ENCODE peak calls at places on chromosomes 16 and 17, in five cellular contexts. Y is neural progenitor cell, L is uterus, X is AG04450, J is body of pancreas. P is an unnamed sample. For H3K27me3, the result is how much of the 10 kb centered on the place peaks cover.

GRCh38 chr16:75267631-75268264 is 16.3 kb upstream of the BCAR1 start:
- DNase-seq in Y (no peak), L (no peak), X (no peak), J (peak), P (no peak)

GRCh38 chr16:8920676-8921625 is 38.8 kb downstream of the LITAFD start:
- DNase-seq in Y (no peak), L (no peak), X (no peak), J (no peak), P (no peak)

GRCh38 chr17:2102931-2103398 is 48.1 kb downstream of the HIC1 start:
- DNase-seq in Y (no peak), L (no peak), X (no peak), J (no peak), P (no peak)

GRCh38 chr17:77571562-77571981 is 386.9 kb upstream of the TNRC6C start:
- DNase-seq in Y (no peak), L (peak), X (no peak), J (no peak), P (peak)

GRCh38 chr17:8375738-8376259 is 705 bp downstream of the KRABD2 start:
- DNase-seq in Y (peak), L (no peak), X (no peak), J (no peak), P (no peak)

GRCh38 chr16:58336332-58337089 is 41.7 kb upstream of the PRSS54 start:
- DNase-seq in Y (peak), L (peak), X (peak), J (peak), P (peak)

GRCh38 chr17:19347323-19348080 is 15.0 kb downstream of the B9D1 start:
- DNase-seq in Y (no peak), L (peak), X (no peak), J (no peak), P (no peak)

GRCh38 chr17:16938496-16939270 is 33.2 kb downstream of the TNFRSF13B start:
- DNase-seq in Y (no peak), L (no peak), X (no peak), J (no peak), P (no peak)

GRCh38 chr17:3867606-3868005 is 21.6 kb upstream of the NCBP3 start:
- DNase-seq in Y (no peak), L (no peak), X (no peak), J (no peak), P (no peak)

GRCh38 chr16:72508196-72508595 is 336.2 kb upstream of the PMFBP1 start:
- DNase-seq in Y (no peak), L (no peak), X (no peak), J (no peak), P (no peak)

GRCh38 chr16:12903325-12904040 is 2.1 kb downstream of the SHISA9 start:
- DNase-seq in Y (peak), L (no peak), X (no peak), J (no peak), P (no peak)
- H3K27ac ChIP-seq in Y (no peak), L (no peak), X (no peak), J (no peak), P (no peak)

GRCh38 chr17:60615108-60615507 is 15.1 kb downstream of the PPM1D start:
- DNase-seq in Y (no peak), L (no peak), X (no peak), J (no peak), P (no peak)
- TF ChIP-seq CTCF in Y (no peak), L (no peak), X (no peak), J (no peak), P (no peak)

GRCh38 chr17:35287286-35287811 is 44.5 kb downstream of the SLFN5 start:
- DNase-seq in Y (no peak), L (no peak), X (no peak), J (no peak), P (no peak)
- H3K27me3 ChIP-seq in Y (under half), L (under half), X (under half), J (under half), P (under half)

DNA sequence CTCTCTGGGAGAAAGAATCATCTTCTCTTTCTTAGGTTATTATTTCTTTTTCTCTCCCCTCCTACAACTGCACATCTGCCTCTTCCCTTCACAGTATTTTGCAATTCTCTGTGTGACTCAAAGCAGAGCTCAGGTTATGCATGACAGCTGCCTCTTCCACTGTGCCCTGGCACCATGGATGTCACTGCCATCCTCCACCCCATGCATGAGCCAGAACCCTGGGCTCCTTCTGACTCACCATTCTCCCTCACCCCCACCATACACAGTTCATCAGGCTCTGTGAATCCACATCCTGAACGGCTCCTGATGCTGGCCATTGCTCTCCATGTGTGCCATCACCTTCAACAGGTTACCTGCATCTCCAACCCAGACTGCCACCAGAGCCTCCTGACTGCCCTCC is 23.9 kb downstream of the CA10 start:
- DNase-seq in Y (no peak), L (no peak), X (no peak), J (no peak), P (no peak)
- H3K27ac ChIP-seq in Y (no peak), L (no peak), X (no peak), J (no peak), P (no peak)

GRCh38 chr17:41896726-41897125 is 22.0 kb downstream of the ACLY start:
- DNase-seq in Y (no peak), L (no peak), X (no peak), J (no peak), P (no peak)
- TF ChIP-seq CTCF in Y (no peak), L (no peak), X (no peak), J (no peak), P (no peak)

GRCh38 chr16:1917056-1917664 is 1.1 kb downstream of the HS3ST6 start:
- DNase-seq in Y (peak), L (no peak), X (no peak), J (no peak), P (no peak)
- H3K27me3 ChIP-seq in Y (half or more), L (under half), X (half or more), J (under half), P (half or more)

DNA sequence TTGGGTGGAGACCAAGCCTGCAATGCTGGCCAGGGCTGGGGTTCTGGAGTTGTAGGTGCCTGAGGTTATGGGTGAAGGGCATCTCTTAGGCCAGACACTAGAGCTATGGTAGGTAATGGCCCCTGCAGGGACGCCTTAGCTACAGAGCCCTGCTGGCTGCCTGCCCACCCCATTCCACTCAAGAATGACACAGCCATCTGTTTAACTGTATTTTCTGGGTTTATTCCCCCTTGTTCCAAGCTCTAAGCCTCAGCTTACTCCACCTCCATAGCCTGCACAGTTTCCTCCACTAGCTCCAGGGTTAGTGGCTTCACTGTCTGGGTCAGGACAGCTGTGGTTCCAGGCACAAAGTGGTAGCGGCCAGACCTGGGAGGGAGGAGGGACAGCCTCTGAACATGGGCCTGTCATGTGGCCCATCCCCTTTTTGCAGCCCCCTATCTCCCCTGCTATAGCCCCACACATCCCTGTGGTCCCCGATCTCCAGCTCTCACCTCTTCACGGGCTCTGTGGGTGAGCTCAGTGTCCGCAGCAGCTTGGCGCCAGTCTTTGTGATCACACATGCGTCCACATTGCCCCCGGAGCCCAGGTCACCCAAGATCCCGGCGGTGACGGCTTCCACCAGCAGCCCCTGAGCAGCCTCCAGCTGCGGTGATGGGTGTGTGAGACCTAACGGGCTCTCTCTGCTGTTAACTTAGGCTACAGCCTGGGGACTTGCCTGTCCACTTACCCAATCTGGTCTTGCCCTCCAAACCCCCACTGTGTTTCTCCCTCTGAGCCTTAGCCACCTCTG is 2.1 kb downstream of the PSMB10 start:
- DNase-seq in Y (no peak), L (no peak), X (no peak), J (no peak), P (no peak)
- H3K27ac ChIP-seq in Y (no peak), L (peak), X (no peak), J (no peak), P (peak)

DNA sequence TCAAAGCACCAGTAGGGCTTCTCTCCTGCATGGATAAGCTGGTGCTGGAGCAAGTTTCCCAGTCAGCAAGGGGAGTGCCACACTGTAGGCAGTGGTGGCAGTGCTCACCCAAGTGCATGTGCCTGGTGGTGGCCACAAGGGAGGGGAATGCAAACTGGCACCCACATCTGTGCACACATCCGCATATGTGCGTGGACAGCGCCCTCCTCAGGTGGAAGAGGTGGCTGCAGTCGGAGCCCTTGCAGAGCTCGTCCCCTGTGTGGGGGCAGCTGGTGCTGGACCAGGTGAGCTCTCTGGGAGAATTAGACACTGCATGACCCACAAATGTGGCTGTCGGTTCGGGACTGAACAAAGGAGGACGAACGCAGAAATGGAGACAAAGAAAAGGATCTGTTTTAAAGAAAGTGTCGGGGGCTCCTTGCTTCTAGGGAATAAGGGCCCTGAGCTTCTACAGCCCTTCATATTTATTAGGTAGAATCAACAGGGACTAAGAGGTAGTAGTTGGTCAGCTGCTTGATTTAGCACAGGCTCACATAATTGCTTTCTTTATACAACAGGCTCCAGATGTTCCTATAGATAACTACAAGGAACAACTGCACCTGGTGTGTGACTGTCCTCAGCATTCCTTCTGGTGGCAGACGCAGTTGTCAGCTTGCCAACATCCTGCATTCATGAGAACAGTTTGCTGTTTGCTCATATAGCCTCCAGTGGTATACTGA is 5.3 kb upstream of the ZNF689 start:
- DNase-seq in Y (peak), L (no peak), X (no peak), J (peak), P (peak)
- TF ChIP-seq CTCF in Y (peak), L (no peak), X (peak), J (peak), P (peak)

GRCh38 chr17:48432820-48433775 is 3.1 kb upstream of the SKAP1 start:
- DNase-seq in Y (no peak), L (no peak), X (no peak), J (no peak), P (no peak)

GRCh38 chr17:48426019-48426418 is 4.0 kb downstream of the SKAP1 start:
- DNase-seq in Y (no peak), L (no peak), X (no peak), J (no peak), P (no peak)

GRCh38 chr17:48429156-48429555 is 858 bp downstream of the SKAP1 start:
- DNase-seq in Y (no peak), L (no peak), X (no peak), J (no peak), P (peak)

GRCh38 chr17:48427598-48427997 is 2.4 kb downstream of the SKAP1 start:
- DNase-seq in Y (no peak), L (no peak), X (no peak), J (no peak), P (peak)

DNA sequence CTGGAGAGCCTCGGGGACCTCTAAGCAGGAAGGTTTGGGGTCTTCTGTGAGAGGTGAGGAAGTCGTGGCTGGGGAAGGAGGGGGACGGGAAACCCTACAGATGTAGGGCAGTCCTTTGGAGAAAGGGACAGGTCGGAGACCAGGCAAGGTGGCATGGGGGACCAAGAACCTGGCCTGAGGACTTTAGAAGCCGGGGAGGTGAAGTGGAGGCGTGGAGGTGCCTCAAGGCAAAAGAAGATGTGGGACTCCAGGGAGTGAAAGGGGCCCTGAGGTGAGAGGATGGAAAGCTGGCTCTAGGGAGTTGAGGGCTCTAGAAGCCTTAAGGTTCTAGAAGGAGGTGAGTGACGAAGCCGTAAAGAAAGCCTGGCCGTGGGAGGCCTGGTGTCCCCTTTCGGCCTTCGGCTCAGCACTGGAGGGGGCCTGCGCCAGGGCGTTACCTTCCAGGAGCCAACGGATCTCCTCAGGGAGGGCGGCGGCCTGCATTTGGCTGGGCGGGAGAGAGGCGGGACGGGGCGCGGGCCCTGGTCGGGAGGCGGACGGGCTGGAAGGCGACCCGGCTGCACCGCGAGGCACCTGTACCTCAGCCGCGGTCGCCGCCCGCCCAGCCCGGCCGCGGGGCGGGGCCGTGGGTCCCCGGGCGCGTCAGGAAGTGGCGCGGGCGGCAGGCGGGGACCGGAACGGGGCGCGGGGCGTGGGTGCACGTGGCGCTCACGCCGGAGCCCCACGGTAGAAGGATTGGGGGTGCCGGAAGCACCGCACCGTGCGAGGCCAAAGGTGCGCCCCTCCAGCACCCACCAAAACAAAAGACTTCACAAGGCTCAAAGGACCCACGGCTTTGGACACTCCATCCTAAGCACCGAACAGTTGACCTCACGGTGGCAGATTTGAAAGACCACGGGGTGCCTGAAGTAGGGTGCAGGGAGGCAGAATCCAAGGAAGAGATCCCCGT is at the start of gene SKAP1:
- DNase-seq in Y (peak), L (no peak), X (no peak), J (peak), P (peak)
- H3K27me3 ChIP-seq in Y (half or more), L (under half), X (half or more), J (under half), P (under half)

P was measured in CD4-positive, alpha-beta T cell.